ENCODE peak calls at places on chromosomes 1 and 21, in seven cellular contexts. One of them, this sample, is unnamed.

GRCh38 chr1:66521736-66522365 is 12.1 kb upstream of the SGIP1 start:
- DNase-seq in A673: peak; percentile 39
- DNase-seq in right lobe of liver: no peak
- DNase-seq in activated CD8-positive, alpha-beta memory T cell treated with anti-CD3 and anti-CD28 coated beads for 48 hours: no peak
- DNase-seq in choroid plexus epithelial cell: peak; percentile 86
- DNase-seq in endothelial cell: no peak
- DNase-seq in fibroblast of the conjunctiva: peak; percentile 62
- DNase-seq in this sample: no peak

GRCh38 chr21:28142692-28143091 is 850.0 kb downstream of the LTN1 start:
- DNase-seq in choroid plexus epithelial cell: peak; percentile 74
- DNase-seq in right lobe of liver: no peak
- DNase-seq in endothelial cell: no peak
- DNase-seq in A673: no peak
- DNase-seq in fibroblast of the conjunctiva: peak; percentile 37
- DNase-seq in activated CD8-positive, alpha-beta memory T cell treated with anti-CD3 and anti-CD28 coated beads for 48 hours: no peak
- DNase-seq in this sample: peak; percentile 40

GRCh38 chr1:240967070-240967724 is 355.2 kb upstream of the GREM2 start:
- DNase-seq in endothelial cell: no peak
- DNase-seq in choroid plexus epithelial cell: no peak
- DNase-seq in right lobe of liver: no peak
- DNase-seq in activated CD8-positive, alpha-beta memory T cell treated with anti-CD3 and anti-CD28 coated beads for 48 hours: no peak
- DNase-seq in fibroblast of the conjunctiva: no peak
- DNase-seq in A673: peak; percentile 1
- DNase-seq in this sample: no peak

GRCh38 chr1:104830534-104830933 is 1080.8 kb downstream of the AMY1C start:
- DNase-seq in fibroblast of the conjunctiva: no peak
- DNase-seq in right lobe of liver: no peak
- DNase-seq in choroid plexus epithelial cell: no peak
- DNase-seq in A673: no peak
- DNase-seq in activated CD8-positive, alpha-beta memory T cell treated with anti-CD3 and anti-CD28 coated beads for 48 hours: no peak
- DNase-seq in endothelial cell: no peak
- DNase-seq in this sample: no peak

GRCh38 chr1:92876351-92876750 is 44.5 kb downstream of the RPL5 start:
- DNase-seq in endothelial cell: no peak
- DNase-seq in activated CD8-positive, alpha-beta memory T cell treated with anti-CD3 and anti-CD28 coated beads for 48 hours: no peak
- DNase-seq in choroid plexus epithelial cell: no peak
- DNase-seq in fibroblast of the conjunctiva: no peak
- DNase-seq in right lobe of liver: no peak
- DNase-seq in A673: no peak
- DNase-seq in this sample: no peak

GRCh38 chr1:111596499-111596898 is 23.1 kb upstream of the RAP1A start:
- DNase-seq in choroid plexus epithelial cell: no peak
- DNase-seq in right lobe of liver: no peak
- DNase-seq in endothelial cell: no peak
- DNase-seq in activated CD8-positive, alpha-beta memory T cell treated with anti-CD3 and anti-CD28 coated beads for 48 hours: no peak
- DNase-seq in A673: no peak
- DNase-seq in fibroblast of the conjunctiva: no peak
- DNase-seq in this sample: no peak

GRCh38 chr21:34073749-34074282 is 438 bp downstream of the MRPS6 start:
- DNase-seq in A673: peak; percentile 51
- DNase-seq in endothelial cell: peak; percentile 30
- DNase-seq in choroid plexus epithelial cell: no peak
- DNase-seq in right lobe of liver: peak; percentile 68
- DNase-seq in activated CD8-positive, alpha-beta memory T cell treated with anti-CD3 and anti-CD28 coated beads for 48 hours: no peak
- DNase-seq in fibroblast of the conjunctiva: no peak
- DNase-seq in this sample: no peak

GRCh38 chr1:87730274-87731222 is 401.9 kb downstream of the LMO4 start:
- DNase-seq in choroid plexus epithelial cell: no peak
- DNase-seq in A673: no peak
- DNase-seq in endothelial cell: no peak
- DNase-seq in fibroblast of the conjunctiva: no peak
- DNase-seq in activated CD8-positive, alpha-beta memory T cell treated with anti-CD3 and anti-CD28 coated beads for 48 hours: no peak
- DNase-seq in right lobe of liver: no peak
- DNase-seq in this sample: no peak

GRCh38 chr1:7681401-7681800 is 89.7 kb upstream of the VAMP3 start:
- DNase-seq in choroid plexus epithelial cell: no peak
- DNase-seq in right lobe of liver: no peak
- DNase-seq in fibroblast of the conjunctiva: no peak
- DNase-seq in activated CD8-positive, alpha-beta memory T cell treated with anti-CD3 and anti-CD28 coated beads for 48 hours: no peak
- DNase-seq in endothelial cell: no peak
- DNase-seq in A673: no peak
- DNase-seq in this sample: no peak

GRCh38 chr1:66393586-66394334 is 140.2 kb upstream of the SGIP1 start:
- DNase-seq in fibroblast of the conjunctiva: no peak
- DNase-seq in right lobe of liver: no peak
- DNase-seq in choroid plexus epithelial cell: no peak
- DNase-seq in A673: no peak
- DNase-seq in activated CD8-positive, alpha-beta memory T cell treated with anti-CD3 and anti-CD28 coated beads for 48 hours: no peak
- DNase-seq in endothelial cell: no peak
- DNase-seq in this sample: no peak

GRCh38 chr1:77347646-77348045 is 65.8 kb downstream of the AK5 start:
- DNase-seq in fibroblast of the conjunctiva: peak; percentile 81
- DNase-seq in endothelial cell: no peak
- DNase-seq in choroid plexus epithelial cell: peak; percentile 89
- DNase-seq in A673: peak; percentile 48
- DNase-seq in activated CD8-positive, alpha-beta memory T cell treated with anti-CD3 and anti-CD28 coated beads for 48 hours: no peak
- DNase-seq in right lobe of liver: no peak
- DNase-seq in this sample: no peak

GRCh38 chr1:117659565-117660264 is 53.9 kb downstream of the TENT5C start:
- DNase-seq in choroid plexus epithelial cell: no peak
- DNase-seq in right lobe of liver: no peak
- DNase-seq in fibroblast of the conjunctiva: no peak
- DNase-seq in endothelial cell: no peak
- DNase-seq in A673: no peak
- DNase-seq in activated CD8-positive, alpha-beta memory T cell treated with anti-CD3 and anti-CD28 coated beads for 48 hours: no peak
- DNase-seq in this sample: peak; percentile 39

GRCh38 chr1:226798427-226799411 is 59.6 kb upstream of the ITPKB start:
- DNase-seq in right lobe of liver: no peak
- DNase-seq in activated CD8-positive, alpha-beta memory T cell treated with anti-CD3 and anti-CD28 coated beads for 48 hours: peak; percentile 40
- DNase-seq in endothelial cell: peak; percentile 15
- DNase-seq in fibroblast of the conjunctiva: no peak
- DNase-seq in A673: no peak
- DNase-seq in choroid plexus epithelial cell: no peak
- DNase-seq in this sample: no peak

GRCh38 chr1:8460132-8460544 is 142.2 kb downstream of the SLC45A1 start:
- DNase-seq in choroid plexus epithelial cell: peak; percentile 64
- DNase-seq in fibroblast of the conjunctiva: no peak
- DNase-seq in endothelial cell: no peak
- DNase-seq in activated CD8-positive, alpha-beta memory T cell treated with anti-CD3 and anti-CD28 coated beads for 48 hours: no peak
- DNase-seq in A673: no peak
- DNase-seq in right lobe of liver: no peak
- DNase-seq in this sample: no peak

GRCh38 chr1:30092051-30092858 is 631.1 kb downstream of the MATN1 start:
- DNase-seq in choroid plexus epithelial cell: no peak
- DNase-seq in right lobe of liver: no peak
- DNase-seq in endothelial cell: no peak
- DNase-seq in activated CD8-positive, alpha-beta memory T cell treated with anti-CD3 and anti-CD28 coated beads for 48 hours: no peak
- DNase-seq in A673: no peak
- DNase-seq in fibroblast of the conjunctiva: no peak
- DNase-seq in this sample: no peak

GRCh38 chr1:43622901-43623780 is 26.8 kb upstream of the KDM4A start:
- DNase-seq in A673: no peak
- DNase-seq in activated CD8-positive, alpha-beta memory T cell treated with anti-CD3 and anti-CD28 coated beads for 48 hours: no peak
- DNase-seq in right lobe of liver: no peak
- DNase-seq in fibroblast of the conjunctiva: no peak
- DNase-seq in choroid plexus epithelial cell: no peak
- DNase-seq in endothelial cell: no peak
- DNase-seq in this sample: no peak

GRCh38 chr1:236540813-236541465 is 17.2 kb downstream of the LGALS8 start:
- DNase-seq in endothelial cell: no peak
- DNase-seq in choroid plexus epithelial cell: no peak
- DNase-seq in right lobe of liver: no peak
- DNase-seq in fibroblast of the conjunctiva: no peak
- DNase-seq in A673: no peak
- DNase-seq in activated CD8-positive, alpha-beta memory T cell treated with anti-CD3 and anti-CD28 coated beads for 48 hours: no peak
- DNase-seq in this sample: no peak

GRCh38 chr1:1270813-1271212 is 2.8 kb downstream of the UBE2J2 start:
- DNase-seq in endothelial cell: no peak
- DNase-seq in choroid plexus epithelial cell: no peak
- DNase-seq in fibroblast of the conjunctiva: no peak
- DNase-seq in A673: no peak
- DNase-seq in right lobe of liver: no peak
- DNase-seq in activated CD8-positive, alpha-beta memory T cell treated with anti-CD3 and anti-CD28 coated beads for 48 hours: no peak
- DNase-seq in this sample: no peak

GRCh38 chr1:243968413-243968812 is 82.7 kb upstream of the ZBTB18 start:
- DNase-seq in choroid plexus epithelial cell: peak; percentile 42
- DNase-seq in right lobe of liver: no peak
- DNase-seq in A673: no peak
- DNase-seq in fibroblast of the conjunctiva: no peak
- DNase-seq in endothelial cell: no peak
- DNase-seq in activated CD8-positive, alpha-beta memory T cell treated with anti-CD3 and anti-CD28 coated beads for 48 hours: no peak
- DNase-seq in this sample: no peak

GRCh38 chr1:63721531-63722189 is 52.2 kb upstream of the ROR1 start:
- DNase-seq in choroid plexus epithelial cell: peak; percentile 26
- DNase-seq in endothelial cell: no peak
- DNase-seq in A673: peak; percentile 26
- DNase-seq in right lobe of liver: no peak
- DNase-seq in fibroblast of the conjunctiva: no peak
- DNase-seq in activated CD8-positive, alpha-beta memory T cell treated with anti-CD3 and anti-CD28 coated beads for 48 hours: no peak
- DNase-seq in this sample: no peak

GRCh38 chr1:12617901-12618660 is at the start of gene DHRS3:
- DNase-seq in endothelial cell: peak; percentile 74
- DNase-seq in A673: peak; percentile 88
- DNase-seq in activated CD8-positive, alpha-beta memory T cell treated with anti-CD3 and anti-CD28 coated beads for 48 hours: peak; percentile 58
- DNase-seq in right lobe of liver: peak; percentile 90
- DNase-seq in fibroblast of the conjunctiva: no peak
- DNase-seq in choroid plexus epithelial cell: peak; percentile 94
- DNase-seq in this sample: peak; percentile 81

This sample was measured in lower leg skin.